ENCODE peak calls at places on chromosome 3, in ten cellular contexts. One of them, this sample, is unnamed.

GRCh38 chr3:8856721-8857120 is 87.3 kb upstream of the OXTR start:
- DNase-seq in PC-3: no peak
- DNase-seq in H1: no peak
- DNase-seq in spleen: no peak
- DNase-seq in CD8-positive, alpha-beta T cell: no peak
- DNase-seq in esophagus muscularis mucosa: no peak
- DNase-seq in thyroid gland: no peak
- DNase-seq in right atrium auricular region: no peak
- DNase-seq in IMR-90: peak; percentile 64
- DNase-seq in endodermal cell: no peak
- DNase-seq in this sample: peak; percentile 92

GRCh38 chr3:128349963-128350599 is 116.6 kb downstream of the DNAJB8 start:
- DNase-seq in PC-3: no peak
- DNase-seq in H1: no peak
- DNase-seq in spleen: peak; percentile 62
- DNase-seq in CD8-positive, alpha-beta T cell: no peak
- DNase-seq in esophagus muscularis mucosa: no peak
- DNase-seq in thyroid gland: no peak
- DNase-seq in right atrium auricular region: no peak
- DNase-seq in IMR-90: no peak
- DNase-seq in endodermal cell: no peak
- DNase-seq in this sample: no peak

GRCh38 chr3:76369170-76369569 is 583.8 kb upstream of the ZNF717 start:
- DNase-seq in PC-3: peak; percentile 46
- DNase-seq in H1: no peak
- DNase-seq in spleen: no peak
- DNase-seq in CD8-positive, alpha-beta T cell: no peak
- DNase-seq in esophagus muscularis mucosa: no peak
- DNase-seq in thyroid gland: no peak
- DNase-seq in right atrium auricular region: no peak
- DNase-seq in IMR-90: peak; percentile 69
- DNase-seq in endodermal cell: no peak
- DNase-seq in this sample: peak; percentile 59

GRCh38 chr3:188361888-188362287 is 207.9 kb downstream of the LPP start:
- DNase-seq in PC-3: no peak
- DNase-seq in H1: no peak
- DNase-seq in spleen: no peak
- DNase-seq in CD8-positive, alpha-beta T cell: peak; percentile 21
- DNase-seq in esophagus muscularis mucosa: no peak
- DNase-seq in thyroid gland: no peak
- DNase-seq in right atrium auricular region: no peak
- DNase-seq in IMR-90: no peak
- DNase-seq in endodermal cell: no peak
- DNase-seq in this sample: no peak

GRCh38 chr3:178392553-178392952 is 143.7 kb upstream of the KCNMB2 start:
- DNase-seq in PC-3: peak; percentile 23
- DNase-seq in H1: no peak
- DNase-seq in spleen: no peak
- DNase-seq in CD8-positive, alpha-beta T cell: no peak
- DNase-seq in esophagus muscularis mucosa: no peak
- DNase-seq in thyroid gland: no peak
- DNase-seq in right atrium auricular region: no peak
- DNase-seq in IMR-90: peak; percentile 52
- DNase-seq in endodermal cell: no peak
- DNase-seq in this sample: peak; percentile 62

GRCh38 chr3:162956711-162957110 is 1460.1 kb downstream of the OTOL1 start:
- DNase-seq in PC-3: no peak
- DNase-seq in H1: no peak
- DNase-seq in spleen: no peak
- DNase-seq in CD8-positive, alpha-beta T cell: no peak
- DNase-seq in esophagus muscularis mucosa: no peak
- DNase-seq in thyroid gland: no peak
- DNase-seq in right atrium auricular region: no peak
- DNase-seq in IMR-90: no peak
- DNase-seq in endodermal cell: no peak
- DNase-seq in this sample: no peak

GRCh38 chr3:48997714-48998637 is 7.9 kb downstream of the P4HTM start:
- DNase-seq in PC-3: no peak
- DNase-seq in H1: peak; percentile 63
- DNase-seq in spleen: no peak
- DNase-seq in CD8-positive, alpha-beta T cell: no peak
- DNase-seq in esophagus muscularis mucosa: no peak
- DNase-seq in thyroid gland: no peak
- DNase-seq in right atrium auricular region: no peak
- DNase-seq in IMR-90: no peak
- DNase-seq in endodermal cell: peak; percentile 72
- DNase-seq in this sample: no peak

GRCh38 chr3:32743934-32744333 is 58.9 kb downstream of the CNOT10 start:
- DNase-seq in PC-3: no peak
- DNase-seq in H1: no peak
- DNase-seq in spleen: no peak
- DNase-seq in CD8-positive, alpha-beta T cell: no peak
- DNase-seq in esophagus muscularis mucosa: peak; percentile 26
- DNase-seq in thyroid gland: no peak
- DNase-seq in right atrium auricular region: no peak
- DNase-seq in IMR-90: peak; percentile 38
- DNase-seq in endodermal cell: no peak
- DNase-seq in this sample: no peak

GRCh38 chr3:119524931-119525662 is 26.8 kb downstream of the TIMMDC1 start:
- DNase-seq in PC-3: peak; percentile 45
- DNase-seq in H1: no peak
- DNase-seq in spleen: no peak
- DNase-seq in CD8-positive, alpha-beta T cell: no peak
- DNase-seq in esophagus muscularis mucosa: no peak
- DNase-seq in thyroid gland: no peak
- DNase-seq in right atrium auricular region: no peak
- DNase-seq in IMR-90: no peak
- DNase-seq in endodermal cell: no peak
- DNase-seq in this sample: peak; percentile 22

GRCh38 chr3:52372822-52373504 is 56.8 kb downstream of the DNAH1 start:
- DNase-seq in PC-3: no peak
- DNase-seq in H1: peak; percentile 81
- DNase-seq in spleen: peak; percentile 89
- DNase-seq in CD8-positive, alpha-beta T cell: peak; percentile 27
- DNase-seq in esophagus muscularis mucosa: no peak
- DNase-seq in thyroid gland: no peak
- DNase-seq in right atrium auricular region: no peak
- DNase-seq in IMR-90: no peak
- DNase-seq in endodermal cell: peak; percentile 89
- DNase-seq in this sample: no peak

GRCh38 chr3:170840291-170840859 is 29.6 kb downstream of the RPL22L1 start:
- DNase-seq in PC-3: no peak
- DNase-seq in H1: no peak
- DNase-seq in spleen: no peak
- DNase-seq in CD8-positive, alpha-beta T cell: no peak
- DNase-seq in esophagus muscularis mucosa: no peak
- DNase-seq in thyroid gland: no peak
- DNase-seq in right atrium auricular region: no peak
- DNase-seq in IMR-90: peak; percentile 33
- DNase-seq in endodermal cell: no peak
- DNase-seq in this sample: peak; percentile 40

GRCh38 chr3:129624347-129625070 is 18.0 kb upstream of the PLXND1 start:
- DNase-seq in PC-3: no peak
- DNase-seq in H1: no peak
- DNase-seq in spleen: peak; percentile 78
- DNase-seq in CD8-positive, alpha-beta T cell: no peak
- DNase-seq in esophagus muscularis mucosa: no peak
- DNase-seq in thyroid gland: no peak
- DNase-seq in right atrium auricular region: no peak
- DNase-seq in IMR-90: peak; percentile 34
- DNase-seq in endodermal cell: peak; percentile 47
- DNase-seq in this sample: no peak

GRCh38 chr3:129623447-129624118 is 17.1 kb upstream of the PLXND1 start:
- DNase-seq in PC-3: no peak
- DNase-seq in H1: no peak
- DNase-seq in spleen: peak; percentile 85
- DNase-seq in CD8-positive, alpha-beta T cell: no peak
- DNase-seq in esophagus muscularis mucosa: no peak
- DNase-seq in thyroid gland: no peak
- DNase-seq in right atrium auricular region: no peak
- DNase-seq in IMR-90: no peak
- DNase-seq in endodermal cell: peak; percentile 64
- DNase-seq in this sample: no peak

GRCh38 chr3:129626744-129627349 is 20.4 kb upstream of the PLXND1 start:
- DNase-seq in PC-3: peak; percentile 68
- DNase-seq in H1: peak; percentile 87
- DNase-seq in spleen: peak; percentile 97
- DNase-seq in CD8-positive, alpha-beta T cell: peak; percentile 59
- DNase-seq in esophagus muscularis mucosa: no peak
- DNase-seq in thyroid gland: peak; percentile 94
- DNase-seq in right atrium auricular region: peak; percentile 93
- DNase-seq in IMR-90: peak; percentile 54
- DNase-seq in endodermal cell: peak; percentile 96
- DNase-seq in this sample: peak; percentile 81

GRCh38 chr3:129627350-129628168 is 21.1 kb upstream of the PLXND1 start:
- DNase-seq in PC-3: peak; percentile 67
- DNase-seq in H1: peak; percentile 80
- DNase-seq in spleen: peak; percentile 88
- DNase-seq in CD8-positive, alpha-beta T cell: peak; percentile 65
- DNase-seq in esophagus muscularis mucosa: no peak
- DNase-seq in thyroid gland: peak; percentile 73
- DNase-seq in right atrium auricular region: peak; percentile 89
- DNase-seq in IMR-90: peak; percentile 75
- DNase-seq in endodermal cell: peak; percentile 94
- DNase-seq in this sample: peak; percentile 88

GRCh38 chr3:129625071-129625874 is 18.8 kb upstream of the PLXND1 start:
- DNase-seq in PC-3: no peak
- DNase-seq in H1: peak; percentile 71
- DNase-seq in spleen: peak; percentile 74
- DNase-seq in CD8-positive, alpha-beta T cell: no peak
- DNase-seq in esophagus muscularis mucosa: no peak
- DNase-seq in thyroid gland: no peak
- DNase-seq in right atrium auricular region: no peak
- DNase-seq in IMR-90: no peak
- DNase-seq in endodermal cell: peak; percentile 84
- DNase-seq in this sample: no peak
- H3K4me1 ChIP-seq in PC-3: peaks cover 16% of the 10 kb centered on the region
- H3K4me1 ChIP-seq in H1: peaks cover 4% of the 10 kb centered on the region
- H3K4me1 ChIP-seq in spleen: peaks cover 82% of the 10 kb centered on the region
- H3K4me1 ChIP-seq in CD8-positive, alpha-beta T cell: peaks cover 13% of the 10 kb centered on the region
- H3K4me1 ChIP-seq in esophagus muscularis mucosa: peaks cover 73% of the 10 kb centered on the region
- H3K4me1 ChIP-seq in thyroid gland: peaks cover 36% of the 10 kb centered on the region
- H3K4me1 ChIP-seq in right atrium auricular region: no peaks in the 10 kb centered on the region
- H3K4me1 ChIP-seq in IMR-90: peaks cover 20% of the 10 kb centered on the region
- H3K4me1 ChIP-seq in endodermal cell: no peaks in the 10 kb centered on the region
- H3K4me1 ChIP-seq in this sample: peaks cover 28% of the 10 kb centered on the region

GRCh38 chr3:123694377-123695147 is 109.7 kb upstream of the HACD2 start:
- DNase-seq in PC-3: no peak
- DNase-seq in H1: no peak
- DNase-seq in spleen: no peak
- DNase-seq in CD8-positive, alpha-beta T cell: no peak
- DNase-seq in esophagus muscularis mucosa: no peak
- DNase-seq in thyroid gland: no peak
- DNase-seq in right atrium auricular region: no peak
- DNase-seq in IMR-90: peak; percentile 48
- DNase-seq in endodermal cell: no peak
- DNase-seq in this sample: no peak

GRCh38 chr3:123695731-123696640 is 111.1 kb upstream of the HACD2 start:
- DNase-seq in PC-3: no peak
- DNase-seq in H1: no peak
- DNase-seq in spleen: no peak
- DNase-seq in CD8-positive, alpha-beta T cell: no peak
- DNase-seq in esophagus muscularis mucosa: no peak
- DNase-seq in thyroid gland: no peak
- DNase-seq in right atrium auricular region: no peak
- DNase-seq in IMR-90: no peak
- DNase-seq in endodermal cell: no peak
- DNase-seq in this sample: peak; percentile 16

GRCh38 chr3:123693584-123693983 is 108.7 kb upstream of the HACD2 start:
- DNase-seq in PC-3: no peak
- DNase-seq in H1: no peak
- DNase-seq in spleen: no peak
- DNase-seq in CD8-positive, alpha-beta T cell: no peak
- DNase-seq in esophagus muscularis mucosa: no peak
- DNase-seq in thyroid gland: no peak
- DNase-seq in right atrium auricular region: no peak
- DNase-seq in IMR-90: no peak
- DNase-seq in endodermal cell: no peak
- DNase-seq in this sample: no peak

GRCh38 chr3:123696796-123697195 is 111.9 kb upstream of the HACD2 start:
- DNase-seq in PC-3: no peak
- DNase-seq in H1: no peak
- DNase-seq in spleen: no peak
- DNase-seq in CD8-positive, alpha-beta T cell: no peak
- DNase-seq in esophagus muscularis mucosa: no peak
- DNase-seq in thyroid gland: no peak
- DNase-seq in right atrium auricular region: no peak
- DNase-seq in IMR-90: peak; percentile 14
- DNase-seq in endodermal cell: no peak
- DNase-seq in this sample: no peak

GRCh38 chr3:123695152-123695551 is 110.3 kb upstream of the HACD2 start:
- DNase-seq in PC-3: no peak
- DNase-seq in H1: no peak
- DNase-seq in spleen: no peak
- DNase-seq in CD8-positive, alpha-beta T cell: no peak
- DNase-seq in esophagus muscularis mucosa: no peak
- DNase-seq in thyroid gland: no peak
- DNase-seq in right atrium auricular region: no peak
- DNase-seq in IMR-90: no peak
- DNase-seq in endodermal cell: no peak
- DNase-seq in this sample: peak; percentile 37
- H3K4me3 ChIP-seq in PC-3: no peak overlapping the region
- H3K4me3 ChIP-seq in H1: no peak overlapping the region
- H3K4me3 ChIP-seq in spleen: peak overlapping the region; percentile 64
- H3K4me3 ChIP-seq in CD8-positive, alpha-beta T cell: no peak overlapping the region
- H3K4me3 ChIP-seq in esophagus muscularis mucosa: peak overlapping the region; percentile 66
- H3K4me3 ChIP-seq in thyroid gland: no peak overlapping the region
- H3K4me3 ChIP-seq in right atrium auricular region: no peak overlapping the region
- H3K4me3 ChIP-seq in IMR-90: no peak overlapping the region
- H3K4me3 ChIP-seq in endodermal cell: no peak overlapping the region
- H3K4me3 ChIP-seq in this sample: no peak overlapping the region

DNA sequence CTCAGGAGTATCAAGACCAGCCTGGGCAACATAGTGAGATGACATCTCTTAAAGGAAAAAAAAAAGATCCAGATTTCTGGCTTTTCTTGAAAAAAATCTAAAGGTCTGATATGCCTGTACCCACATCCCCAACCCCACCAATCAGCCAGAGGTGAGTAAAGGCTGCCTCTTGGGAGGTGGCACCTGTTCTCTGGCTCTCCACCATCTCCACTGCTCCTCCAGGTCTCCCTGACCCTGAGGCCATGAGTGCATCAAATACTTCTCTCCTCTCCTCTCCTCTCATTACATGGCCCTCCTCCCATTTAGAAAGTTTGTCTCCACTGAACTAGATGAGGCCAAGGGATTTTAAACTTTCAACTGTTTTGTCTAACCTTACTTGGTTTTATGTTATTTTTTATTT is 5.2 kb downstream of the SIAH2 start:
- DNase-seq in PC-3: no peak
- DNase-seq in H1: no peak
- DNase-seq in spleen: no peak
- DNase-seq in CD8-positive, alpha-beta T cell: no peak
- DNase-seq in esophagus muscularis mucosa: no peak
- DNase-seq in thyroid gland: no peak
- DNase-seq in right atrium auricular region: no peak
- DNase-seq in IMR-90: no peak
- DNase-seq in endodermal cell: no peak
- DNase-seq in this sample: no peak
- H3K4me1 ChIP-seq in PC-3: peaks cover 24% of the 10 kb centered on the region
- H3K4me1 ChIP-seq in H1: peaks cover 5% of the 10 kb centered on the region
- H3K4me1 ChIP-seq in spleen: peaks cover 80% of the 10 kb centered on the region
- H3K4me1 ChIP-seq in CD8-positive, alpha-beta T cell: peaks cover 33% of the 10 kb centered on the region
- H3K4me1 ChIP-seq in esophagus muscularis mucosa: peaks cover 46% of the 10 kb centered on the region
- H3K4me1 ChIP-seq in thyroid gland: peaks cover 18% of the 10 kb centered on the region
- H3K4me1 ChIP-seq in right atrium auricular region: no peaks in the 10 kb centered on the region
- H3K4me1 ChIP-seq in IMR-90: peaks cover 8% of the 10 kb centered on the region
- H3K4me1 ChIP-seq in endodermal cell: peaks cover 9% of the 10 kb centered on the region
- H3K4me1 ChIP-seq in this sample: peaks cover 3% of the 10 kb centered on the region

GRCh38 chr3:136022518-136023263 is 57.2 kb downstream of the PPP2R3A start:
- DNase-seq in PC-3: no peak
- DNase-seq in H1: no peak
- DNase-seq in spleen: no peak
- DNase-seq in CD8-positive, alpha-beta T cell: no peak
- DNase-seq in esophagus muscularis mucosa: no peak
- DNase-seq in thyroid gland: no peak
- DNase-seq in right atrium auricular region: no peak
- DNase-seq in IMR-90: no peak
- DNase-seq in endodermal cell: no peak
- DNase-seq in this sample: no peak
- H3K4me3 ChIP-seq in PC-3: no peak overlapping the region
- H3K4me3 ChIP-seq in H1: no peak overlapping the region
- H3K4me3 ChIP-seq in spleen: no peak overlapping the region
- H3K4me3 ChIP-seq in CD8-positive, alpha-beta T cell: no peak overlapping the region
- H3K4me3 ChIP-seq in esophagus muscularis mucosa: no peak overlapping the region
- H3K4me3 ChIP-seq in thyroid gland: no peak overlapping the region
- H3K4me3 ChIP-seq in right atrium auricular region: peak overlapping the region; percentile 41
- H3K4me3 ChIP-seq in IMR-90: no peak overlapping the region
- H3K4me3 ChIP-seq in endodermal cell: no peak overlapping the region
- H3K4me3 ChIP-seq in this sample: no peak overlapping the region